ENCODE peak calls at places on chromosome 9, in four cellular contexts. Z is OCI-LY7, D is neural crest cell, Q is Calu3. I is an unnamed sample.

GRCh38 chr9:98101868-98102273 is 17.2 kb downstream of the TRIM14 start:
- DNase-seq in Q (no peak), Z (peak; percentile 97), D (no peak), I (no peak)

GRCh38 chr9:113912816-113913215 is 36.7 kb downstream of the ZNF618 start:
- DNase-seq in D (no peak), Q (no peak), Z (no peak), I (no peak)

GRCh38 chr9:110788871-110789270 is 120.3 kb downstream of the MUSK start:
- DNase-seq in Q (no peak), Z (no peak), D (no peak), I (no peak)

GRCh38 chr9:98054376-98054951 is 2.1 kb upstream of the NANS start:
- DNase-seq in D (no peak), Q (no peak), Z (no peak), I (no peak)

GRCh38 chr9:132849168-132849831 is 28.8 kb downstream of the AK8 start:
- DNase-seq in Z (no peak), D (no peak), Q (no peak), I (no peak)

GRCh38 chr9:113886933-113887332 is 10.8 kb downstream of the ZNF618 start:
- DNase-seq in Z (no peak), Q (no peak), D (no peak), I (no peak)

GRCh38 chr9:27505744-27506161 is 18.3 kb upstream of the IFNK start:
- DNase-seq in D (no peak), Q (peak; percentile 10), Z (no peak), I (no peak)

GRCh38 chr9:134474058-134474370 is 147.8 kb downstream of the RXRA start:
- DNase-seq in Q (no peak), Z (no peak), D (no peak), I (no peak)

GRCh38 chr9:118170032-118170955 is 466.1 kb downstream of the TLR4 start:
- DNase-seq in Z (peak; percentile 16), D (peak; percentile 40), Q (peak; percentile 16), I (peak; percentile 13)

GRCh38 chr9:31916591-31917223 is 467.7 kb upstream of the ACO1 start:
- DNase-seq in D (no peak), Q (no peak), Z (no peak), I (no peak)

GRCh38 chr9:94156549-94157407 is 72.5 kb downstream of the PTPDC1 start:
- DNase-seq in Z (no peak), Q (peak; percentile 54), D (no peak), I (no peak)

GRCh38 chr9:70551391-70551790 is 136.9 kb upstream of the KLF9 start:
- DNase-seq in D (no peak), Q (no peak), Z (no peak), I (no peak)

GRCh38 chr9:926976-927375 is 49.5 kb upstream of the DMRT3 start:
- DNase-seq in Q (no peak), D (no peak), Z (no peak), I (no peak)

GRCh38 chr9:35827486-35827885 is 1.0 kb downstream of the FAM221B start:
- DNase-seq in Z (no peak), D (no peak), Q (no peak), I (no peak)

GRCh38 chr9:107342762-107343161 is 59.7 kb downstream of the RAD23B start:
- DNase-seq in Z (no peak), Q (no peak), D (no peak), I (no peak)

DNA sequence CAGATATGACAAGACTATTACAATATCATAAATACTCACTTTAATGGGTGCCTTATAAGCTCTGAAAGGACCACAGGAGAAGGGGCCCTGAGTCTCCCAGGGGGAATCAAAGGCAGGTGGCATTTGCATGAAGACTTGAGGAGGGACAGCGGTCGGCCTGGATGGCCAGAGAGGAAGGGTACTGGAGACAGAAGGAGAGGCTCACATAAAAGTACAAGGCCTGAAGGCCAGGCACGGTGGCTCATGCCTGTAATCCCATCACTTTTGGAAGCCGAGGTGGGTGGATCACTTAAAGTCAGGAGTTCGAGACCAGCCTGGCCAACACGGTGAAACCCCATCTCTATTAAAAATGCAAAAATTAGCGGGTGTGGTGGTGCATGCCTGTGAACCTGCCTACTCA is 29.1 kb upstream of the LMX1B start:
- DNase-seq in D (no peak), Q (no peak), Z (no peak), I (no peak)
- TF ChIP-seq CTCF in D (no peak), Q (no peak), Z (no peak), I (no peak)

GRCh38 chr9:96232164-96232538 is 69.8 kb downstream of the HSD17B3 start:
- DNase-seq in Z (no peak), Q (no peak), D (no peak), I (no peak)

GRCh38 chr9:96232539-96233241 is 69.3 kb downstream of the HSD17B3 start:
- DNase-seq in Z (peak; percentile 34), D (peak; percentile 27), Q (peak; percentile 13), I (no peak)

GRCh38 chr9:96230002-96230401 is 72.0 kb downstream of the HSD17B3 start:
- DNase-seq in D (no peak), Z (no peak), Q (no peak), I (no peak)
- TF ChIP-seq CTCF in D (peak; percentile 32), Z (no peak), Q (no peak), I (no peak)

DNA sequence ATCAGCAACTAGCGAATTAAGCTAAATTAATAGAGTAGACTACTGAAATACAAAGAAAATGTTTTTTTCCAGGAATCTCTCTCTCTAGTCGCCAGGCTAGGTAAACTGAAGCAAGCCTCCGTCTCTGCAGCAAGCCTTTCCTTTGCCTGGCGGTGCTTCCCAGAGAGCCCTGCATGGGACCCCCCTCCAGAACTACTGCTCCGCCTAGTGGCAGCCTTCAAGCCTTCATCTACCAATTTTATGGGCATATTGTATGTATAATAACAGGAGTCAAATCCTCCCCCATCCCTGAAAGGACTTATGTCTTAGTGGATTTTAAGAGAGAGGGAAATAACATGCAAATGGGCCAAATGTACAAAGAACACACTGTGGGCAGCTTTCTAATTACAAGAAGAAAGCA is 241.9 kb downstream of the SAXO1 start:
- DNase-seq in Q (peak; percentile 29), Z (peak; percentile 15), D (peak; percentile 55), I (no peak)
- TF ChIP-seq CTCF in Q (peak; percentile 19), Z (peak; percentile 74), D (peak; percentile 61), I (peak; percentile 69)

DNA sequence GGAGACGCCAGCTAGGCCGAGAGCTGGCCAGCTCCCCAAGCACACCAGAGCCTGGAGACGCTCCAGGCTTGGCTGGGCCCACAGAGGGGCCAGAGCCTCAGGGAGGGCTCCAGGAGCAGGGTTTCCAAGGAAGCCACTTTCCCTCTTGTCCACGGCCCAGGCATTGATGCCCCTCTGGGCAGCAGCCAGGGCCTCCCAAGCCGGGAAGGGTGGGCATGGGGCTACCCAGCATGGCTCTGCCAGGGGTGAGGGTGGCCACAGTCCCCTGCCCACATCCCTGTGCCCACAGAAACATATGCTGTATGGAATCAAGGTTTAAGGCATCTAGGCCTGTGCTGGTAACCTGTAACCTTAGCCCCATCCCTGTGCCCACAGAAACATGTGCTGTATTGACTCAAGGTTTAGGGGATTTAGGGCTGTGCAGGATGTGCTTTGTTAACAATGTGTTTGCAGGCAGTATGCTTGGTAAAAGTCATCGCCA is 1.5 kb upstream of the DPP7 start:
- DNase-seq in Q (no peak), Z (no peak), D (no peak), I (no peak)
- TF ChIP-seq CTCF in Q (no peak), Z (peak; percentile 9), D (no peak), I (no peak)

DNA sequence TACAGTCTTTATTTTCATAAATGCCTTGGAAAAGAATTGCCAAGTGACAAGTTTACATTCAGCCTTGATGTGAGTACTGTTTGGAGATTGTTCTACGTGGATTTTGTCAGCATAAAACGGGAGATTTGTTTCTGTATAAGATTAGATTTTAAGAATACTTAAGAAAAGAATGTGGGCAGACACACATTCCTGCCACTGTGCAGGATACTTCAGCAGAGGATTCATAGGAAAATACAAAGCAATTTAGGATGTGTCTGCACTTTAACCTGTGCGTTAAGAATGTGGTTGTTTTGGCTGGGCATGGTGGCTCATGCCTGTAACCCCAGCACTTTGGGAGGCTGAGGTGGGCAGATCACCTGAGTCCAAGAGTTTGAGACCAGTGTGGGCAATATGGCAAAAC is 37.2 kb downstream of the GPR107 start:
- DNase-seq in D (no peak), Q (no peak), Z (no peak), I (no peak)
- TF ChIP-seq CTCF in D (peak; percentile 27), Q (no peak), Z (no peak), I (peak; percentile 8)

DNA sequence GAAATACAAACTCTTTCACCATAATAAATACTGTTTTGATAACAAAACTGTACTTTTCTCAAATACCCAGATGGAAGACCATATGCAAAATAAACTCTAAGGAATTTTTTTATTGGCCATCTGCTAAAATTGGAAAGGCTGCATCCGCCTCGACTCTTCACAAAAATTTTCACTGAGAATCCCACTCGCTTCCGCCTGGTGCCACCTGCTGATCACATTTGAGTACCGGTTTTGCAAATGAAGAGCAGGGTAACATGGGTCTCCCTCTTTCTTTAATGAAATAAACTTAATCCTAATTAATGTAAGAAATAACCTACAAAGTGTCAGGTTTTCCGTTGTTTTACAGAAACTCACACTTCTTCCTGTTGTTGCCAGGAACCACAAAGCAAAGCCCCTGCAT is 76.3 kb downstream of the TTLL11 start:
- DNase-seq in Q (no peak), Z (peak; percentile 60), D (no peak), I (no peak)
- TF ChIP-seq CTCF in Q (no peak), Z (peak; percentile 90), D (peak; percentile 58), I (peak; percentile 39)

DNA sequence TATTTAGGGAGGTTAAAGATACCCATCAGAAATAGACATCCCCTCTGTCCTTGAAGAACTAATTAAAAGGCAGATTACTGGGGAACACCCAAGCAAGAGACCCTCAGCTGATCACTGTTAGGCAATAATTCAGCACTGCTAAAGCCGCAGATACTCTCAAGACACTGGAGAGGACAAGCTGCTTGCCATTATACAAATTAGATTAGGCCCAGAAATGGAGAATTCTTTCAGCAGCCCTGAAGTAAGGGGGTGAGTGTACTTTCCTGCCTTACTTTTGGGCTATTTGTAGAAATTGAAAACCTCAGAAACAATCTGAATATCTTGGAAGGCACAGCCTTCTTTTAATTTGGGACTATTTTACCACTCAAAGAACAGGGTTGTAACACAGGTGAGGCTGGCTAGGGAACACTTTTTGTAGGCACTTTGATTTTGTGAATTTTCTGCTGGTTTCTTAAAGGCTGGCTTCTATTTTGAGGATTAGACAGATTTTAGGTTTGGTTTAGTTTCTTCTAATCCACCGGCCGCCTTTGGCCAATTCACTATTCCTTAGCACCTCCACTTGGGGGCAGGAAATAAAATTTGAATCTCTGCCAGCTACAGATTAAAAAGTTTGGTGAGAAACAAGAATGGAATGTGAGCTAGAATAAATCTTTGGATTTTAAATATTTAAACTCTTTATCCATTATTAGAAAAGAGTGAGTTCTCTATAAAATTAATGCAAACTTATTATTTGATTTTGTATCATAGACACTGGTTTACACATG is 106.0 kb downstream of the SMARCA2 start:
- DNase-seq in Z (no peak), Q (peak; percentile 15), D (no peak), I (no peak)
- TF ChIP-seq CTCF in Z (peak; percentile 20), Q (no peak), D (no peak), I (peak; percentile 15)

DNA sequence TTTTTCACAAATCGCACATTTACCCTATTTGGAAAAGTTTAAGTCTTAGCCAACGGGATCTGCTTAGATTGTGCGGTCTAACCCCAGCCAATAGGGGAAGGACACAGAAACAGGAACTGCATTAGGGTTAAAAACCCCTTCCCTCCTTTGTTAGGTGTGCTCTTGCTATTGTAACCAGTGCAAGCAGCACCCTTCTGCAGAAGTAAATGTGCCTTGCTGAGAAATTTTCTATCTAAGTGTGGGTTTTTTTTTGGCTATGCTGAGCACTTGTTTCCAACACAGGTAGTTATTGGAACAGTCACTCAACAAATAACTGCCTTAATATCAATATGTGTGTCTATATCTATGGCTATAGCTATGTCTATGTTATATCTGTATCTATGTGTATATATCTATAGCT is 190.0 kb downstream of the TRIM32 start:
- DNase-seq in D (no peak), Z (no peak), Q (no peak), I (no peak)
- TF ChIP-seq CTCF in D (no peak), Z (no peak), Q (no peak), I (no peak)

GRCh38 chr9:20280330-20280729 is 342.0 kb downstream of the MLLT3 start:
- DNase-seq in Q (no peak), D (no peak), Z (no peak), I (no peak)
- TF ChIP-seq CTCF in Q (no peak), D (no peak), Z (no peak), I (no peak)